ENCODE peak calls at places on chromosomes 16 and 17, in nine cellular contexts. V, N, R, U, W, P, Q, Z and A are unnamed samples.

GRCh38 chr17:9670596-9670995 is 25.3 kb downstream of the USP43 start:
- DNase-seq in V (no peak), N (no peak), R (no peak), U (no peak), W (no peak), P (no peak), Q (no peak), Z (no peak), A (no peak)

GRCh38 chr16:1420111-1420539 is 422 bp downstream of the UQCC4 start:
- DNase-seq in V (no peak), N (peak), R (no peak), U (no peak), W (no peak), P (no peak), Q (no peak), Z (peak), A (no peak)

GRCh38 chr17:57747221-57748017 is 2.3 kb upstream of the CCDC182 start:
- DNase-seq in V (peak), N (peak), R (peak), U (peak), W (no peak), P (peak), Q (peak), Z (peak), A (peak)

GRCh38 chr16:88785106-88785924 is at the start of gene PIEZO1:
- DNase-seq in V (peak), N (peak), R (peak), U (peak), W (peak), P (no peak), Q (peak), Z (peak), A (no peak)

GRCh38 chr17:79594271-79594670 is 16.6 kb downstream of the RBFOX3 start:
- DNase-seq in V (no peak), N (no peak), R (no peak), U (no peak), W (no peak), P (no peak), Q (no peak), Z (no peak), A (no peak)

GRCh38 chr17:59829217-59830006 is 63.3 kb downstream of the TUBD1 start:
- DNase-seq in V (no peak), N (peak), R (peak), U (peak), W (no peak), P (peak), Q (peak), Z (peak), A (no peak)

GRCh38 chr17:48155889-48156670 is 48.5 kb downstream of the SNX11 start:
- DNase-seq in V (no peak), N (no peak), R (no peak), U (no peak), W (no peak), P (no peak), Q (no peak), Z (no peak), A (peak)

GRCh38 chr17:4633643-4634042 is 7.8 kb downstream of the ALOX15 start:
- DNase-seq in V (no peak), N (no peak), R (no peak), U (no peak), W (no peak), P (no peak), Q (no peak), Z (no peak), A (no peak)

GRCh38 chr16:31081428-31082351 is 7.1 kb downstream of the PRSS53 start:
- DNase-seq in V (no peak), N (no peak), R (no peak), U (no peak), W (no peak), P (no peak), Q (no peak), Z (no peak), A (no peak)

GRCh38 chr16:65809627-65810026 is 556.9 kb upstream of the CDH5 start:
- DNase-seq in V (no peak), N (no peak), R (no peak), U (no peak), W (no peak), P (no peak), Q (no peak), Z (no peak), A (no peak)

GRCh38 chr17:77696151-77696719 is 262.3 kb upstream of the TNRC6C start:
- DNase-seq in V (no peak), N (peak), R (no peak), U (no peak), W (no peak), P (no peak), Q (no peak), Z (peak), A (no peak)

GRCh38 chr16:72677662-72678447 is 370.1 kb downstream of the ZFHX3 start:
- DNase-seq in V (no peak), N (no peak), R (no peak), U (no peak), W (no peak), P (peak), Q (no peak), Z (no peak), A (no peak)

GRCh38 chr17:17156107-17156506 is 50.0 kb downstream of the PLD6 start:
- DNase-seq in V (no peak), N (no peak), R (no peak), U (peak), W (no peak), P (peak), Q (no peak), Z (no peak), A (no peak)

GRCh38 chr16:20879175-20880053 is 20.7 kb downstream of the DCUN1D3 start:
- DNase-seq in V (no peak), N (no peak), R (no peak), U (peak), W (no peak), P (peak), Q (peak), Z (no peak), A (no peak)

GRCh38 chr17:57708401-57708800 is 36.7 kb downstream of the CCDC182 start:
- DNase-seq in V (no peak), N (no peak), R (no peak), U (no peak), W (no peak), P (no peak), Q (no peak), Z (peak), A (no peak)

GRCh38 chr16:1637526-1637925 is 25.4 kb downstream of the CRAMP1 start:
- DNase-seq in V (no peak), N (no peak), R (no peak), U (no peak), W (no peak), P (no peak), Q (no peak), Z (no peak), A (no peak)

GRCh38 chr17:57106107-57106835 is 21.2 kb downstream of the AKAP1 start:
- DNase-seq in V (no peak), N (no peak), R (no peak), U (no peak), W (no peak), P (no peak), Q (no peak), Z (no peak), A (peak)

GRCh38 chr16:17173134-17173729 is 297.5 kb downstream of the XYLT1 start:
- DNase-seq in V (no peak), N (peak), R (peak), U (no peak), W (peak), P (peak), Q (no peak), Z (no peak), A (no peak)

GRCh38 chr17:40632206-40632605 is 15.4 kb downstream of the SMARCE1 start:
- DNase-seq in V (no peak), N (no peak), R (no peak), U (no peak), W (no peak), P (no peak), Q (no peak), Z (no peak), A (no peak)

GRCh38 chr17:3335876-3336275 is 37.7 kb upstream of the OR3A1 start:
- DNase-seq in V (no peak), N (no peak), R (no peak), U (no peak), W (no peak), P (no peak), Q (no peak), Z (no peak), A (no peak)

GRCh38 chr17:66548158-66548557 is 245.7 kb downstream of the PRKCA start:
- DNase-seq in V (no peak), N (peak), R (no peak), U (no peak), W (no peak), P (no peak), Q (no peak), Z (peak), A (no peak)

GRCh38 chr16:47465919-47466630 is 4.9 kb downstream of the PHKB start:
- DNase-seq in V (no peak), N (no peak), R (no peak), U (no peak), W (no peak), P (no peak), Q (no peak), Z (no peak), A (no peak)